ENCODE peak calls at places on chromosomes 6 and 20, in four cellular contexts. I is endothelial cell, T is heart right ventricle, H is osteocyte. Z is an unnamed sample.
A peak's percentile ranks its signal among the peaks of the same experiment; 100 is the strongest.

GRCh38 chr6:140567469-140567868 is 1193.0 kb upstream of the CITED2 start:
- DNase-seq in I (no peak), T (no peak), H (no peak), Z (no peak)

GRCh38 chr20:12171927-12172581 is 254.4 kb downstream of the BTBD3 start:
- DNase-seq in I (no peak), T (no peak), H (no peak), Z (no peak)

GRCh38 chr6:154754152-154754551 is 20.9 kb downstream of the SCAF8 start:
- DNase-seq in I (no peak), T (no peak), H (no peak), Z (peak; percentile 50)

GRCh38 chr6:136344420-136344819 is 54.8 kb upstream of the BCLAF1 start:
- DNase-seq in I (no peak), T (no peak), H (no peak), Z (no peak)

GRCh38 chr20:41509801-41510200 is 108.4 kb downstream of the CHD6 start:
- DNase-seq in I (no peak), T (peak; percentile 49), H (no peak), Z (peak; percentile 4)

GRCh38 chr6:68642081-68642480 is 7.0 kb downstream of the ADGRB3 start:
- DNase-seq in I (no peak), T (no peak), H (no peak), Z (no peak)

GRCh38 chr20:56468317-56469076 is at the start of gene RTF2:
- DNase-seq in I (peak; percentile 95), T (peak; percentile 96), H (peak; percentile 98), Z (peak; percentile 76)

GRCh38 chr6:116422238-116422637 is 38.9 kb upstream of the CALHM6 start:
- DNase-seq in I (no peak), T (no peak), H (no peak), Z (no peak)

GRCh38 chr6:34656378-34657036 is 40.1 kb downstream of the ILRUN start:
- DNase-seq in I (no peak), T (no peak), H (no peak), Z (peak; percentile 67)

GRCh38 chr20:50210066-50210619 is 19.5 kb downstream of the CEBPB start:
- DNase-seq in I (no peak), T (no peak), H (no peak), Z (no peak)

GRCh38 chr6:134774244-134774643 is 175.7 kb downstream of the ALDH8A1 start:
- DNase-seq in I (no peak), T (no peak), H (no peak), Z (peak; percentile 48)

GRCh38 chr6:86937219-86938079 is at the start of gene HTR1E:
- DNase-seq in I (peak; percentile 78), T (no peak), H (no peak), Z (peak; percentile 11)
- TF ChIP-seq CTCF in I (no peak), T (peak; percentile 32), H (peak; percentile 55), Z (peak; percentile 67)

GRCh38 chr6:165805067-165805525 is 142.1 kb upstream of the PDE10A start:
- DNase-seq in I (no peak), T (no peak), H (peak; percentile 21), Z (no peak)

GRCh38 chr6:165807249-165807951 is 144.4 kb upstream of the PDE10A start:
- DNase-seq in I (no peak), T (no peak), H (no peak), Z (no peak)

GRCh38 chr6:165804331-165805066 is 141.5 kb upstream of the PDE10A start:
- DNase-seq in I (peak; percentile 10), T (peak; percentile 46), H (no peak), Z (peak; percentile 2)

GRCh38 chr6:165806126-165806810 is 143.2 kb upstream of the PDE10A start:
- DNase-seq in I (no peak), T (no peak), H (no peak), Z (no peak)

DNA sequence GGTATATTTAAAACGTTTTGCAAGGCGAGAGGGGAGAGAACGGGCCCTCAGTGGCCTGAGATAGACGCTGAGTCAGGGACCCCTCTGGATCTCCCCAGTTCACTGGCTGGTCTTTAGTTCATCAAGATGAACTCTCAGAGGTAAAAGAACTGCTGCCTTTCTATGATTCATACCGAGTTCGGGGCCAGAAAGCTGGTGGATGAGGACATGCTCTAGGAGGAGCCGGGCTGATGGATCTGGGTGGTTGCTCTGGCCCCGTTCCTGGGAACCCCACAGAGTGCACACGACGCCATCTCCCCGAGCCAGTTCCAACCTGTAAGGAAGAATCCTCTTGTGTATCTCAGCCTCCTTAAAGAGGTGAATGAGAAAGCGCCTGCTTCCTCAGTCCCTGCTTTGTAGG is 142.6 kb upstream of the PDE10A start:
- DNase-seq in I (no peak), T (no peak), H (no peak), Z (no peak)
- TF ChIP-seq CTCF in I (no peak), T (no peak), H (no peak), Z (no peak)

GRCh38 chr6:106974999-106975698 is 620 bp upstream of the CD24 start:
- DNase-seq in I (peak; percentile 82), T (peak; percentile 31), H (no peak), Z (no peak)
- TF ChIP-seq CTCF in I (no peak), T (no peak), H (peak; percentile 30), Z (peak; percentile 53)

GRCh38 chr6:129567374-129567773 is 142.6 kb downstream of the ARHGAP18 start:
- DNase-seq in I (peak; percentile 53), T (no peak), H (no peak), Z (peak; percentile 48)
- TF ChIP-seq CTCF in I (peak; percentile 83), T (peak; percentile 26), H (peak; percentile 38), Z (peak; percentile 48)

GRCh38 chr20:33005132-33005566 is 916 bp upstream of the SUN5 start:
- DNase-seq in I (no peak), T (no peak), H (no peak), Z (no peak)
- TF ChIP-seq CTCF in I (peak; percentile 97), T (peak; percentile 36), H (peak; percentile 30), Z (peak; percentile 31)

GRCh38 chr6:119966484-119966883 is 616.9 kb upstream of the MAN1A1 start:
- DNase-seq in I (no peak), T (no peak), H (no peak), Z (no peak)
- TF ChIP-seq CTCF in I (no peak), T (no peak), H (no peak), Z (no peak)